ENCODE peak calls at places on chromosomes 1 and 21, in six cellular contexts. F is cardiac muscle cell; U is breast epithelium; P is CD8-positive, alpha-beta T cell; X is upper lobe of right lung; O is small intestine. N is an unnamed sample. For H3K4me1, the result is how much of the 10 kb centered on the place peaks cover.

GRCh38 chr1:107637101-107637500 is 327.9 kb downstream of the VAV3 start:
- DNase-seq in F (no peak), U (no peak), P (no peak), X (no peak), O (no peak), N (no peak)

GRCh38 chr1:182688436-182688835 is 4.0 kb upstream of the RGS8 start:
- DNase-seq in F (no peak), U (no peak), P (no peak), X (no peak), O (peak), N (no peak)

GRCh38 chr1:202605515-202605914 is 104.7 kb downstream of the SYT2 start:
- DNase-seq in F (no peak), U (no peak), P (no peak), X (no peak), O (no peak), N (no peak)

GRCh38 chr21:25871566-25871965 is 136.8 kb downstream of the GABPA start:
- DNase-seq in F (no peak), U (no peak), P (no peak), X (no peak), O (no peak), N (no peak)

GRCh38 chr1:31984419-31985347 is 29.0 kb upstream of the KHDRBS1 start:
- DNase-seq in F (peak), U (no peak), P (no peak), X (no peak), O (no peak), N (no peak)

GRCh38 chr1:3638676-3639075 is 11.2 kb downstream of the WRAP73 start:
- DNase-seq in F (no peak), U (no peak), P (no peak), X (peak), O (no peak), N (no peak)

GRCh38 chr1:43868741-43869067 is 64.9 kb upstream of the ARTN start:
- DNase-seq in F (peak), U (no peak), P (no peak), X (no peak), O (no peak), N (no peak)

GRCh38 chr1:1758692-1759455 is 19.4 kb downstream of the NADK start:
- DNase-seq in F (no peak), U (peak), P (no peak), X (peak), O (peak), N (no peak)

GRCh38 chr1:86389315-86389714 is 6.8 kb downstream of the ODF2L start:
- DNase-seq in F (no peak), U (no peak), P (no peak), X (no peak), O (no peak), N (no peak)

GRCh38 chr1:22731924-22732522 is 21.4 kb downstream of the EPHB2 start:
- DNase-seq in F (peak), U (no peak), P (no peak), X (no peak), O (peak), N (no peak)

GRCh38 chr1:14486401-14487110 is 111.9 kb upstream of the KAZN start:
- DNase-seq in F (peak), U (no peak), P (no peak), X (no peak), O (no peak), N (no peak)

GRCh38 chr1:193115629-193116227 is 6.1 kb upstream of the CDC73 start:
- DNase-seq in F (peak), U (no peak), P (no peak), X (no peak), O (peak), N (peak)

GRCh38 chr1:176206006-176206960 is 803 bp downstream of the COP1 start:
- DNase-seq in F (peak), U (no peak), P (peak), X (peak), O (peak), N (no peak)

GRCh38 chr1:214439352-214440119 is 111.9 kb downstream of the PTPN14 start:
- DNase-seq in F (peak), U (no peak), P (no peak), X (no peak), O (peak), N (no peak)
- H3K4me1 ChIP-seq in F (under half), U (under half), P (under half), X (under half), O (under half), N (half or more)

GRCh38 chr1:9127395-9128160 is 1.3 kb downstream of the GPR157 start:
- DNase-seq in F (no peak), U (no peak), P (no peak), X (no peak), O (no peak), N (no peak)

GRCh38 chr1:9128161-9128519 is 762 bp downstream of the GPR157 start:
- DNase-seq in F (no peak), U (peak), P (no peak), X (peak), O (peak), N (no peak)

GRCh38 chr1:9128520-9129371 is at the start of gene GPR157:
- DNase-seq in F (peak), U (peak), P (peak), X (peak), O (peak), N (no peak)

GRCh38 chr1:9125325-9125724 is 3.6 kb downstream of the GPR157 start:
- DNase-seq in F (no peak), U (no peak), P (no peak), X (no peak), O (no peak), N (no peak)

GRCh38 chr1:9126511-9126910 is 2.4 kb downstream of the GPR157 start:
- DNase-seq in F (no peak), U (no peak), P (no peak), X (no peak), O (peak), N (no peak)
- H3K4me1 ChIP-seq in F (under half), U (under half), P (under half), X (under half), O (under half), N (under half)

GRCh38 chr21:44869860-44870747 is 3.4 kb downstream of the PTTG1IP start:
- DNase-seq in F (peak), U (no peak), P (no peak), X (peak), O (peak), N (no peak)
- H3K4me1 ChIP-seq in F (under half), U (under half), P (half or more), X (half or more), O (under half), N (half or more)

GRCh38 chr1:110346690-110347089 is 7.5 kb downstream of the RBM15 start:
- DNase-seq in F (no peak), U (no peak), P (no peak), X (no peak), O (no peak), N (no peak)
- H3K4me1 ChIP-seq in F (under half), U (under half), P (half or more), X (half or more), O (under half), N (under half)

N was measured in Panc1.